ENCODE peak calls at places on chromosomes 11 and 22, in ten cellular contexts. P, S, G, Z, E, L, V, W, X and R are unnamed samples.

GRCh38 chr22:30782613-30783012 is 87.9 kb downstream of the OSBP2 start:
- DNase-seq in P (no peak), S (peak), G (no peak), Z (no peak), E (no peak), L (peak), V (no peak), W (no peak), X (no peak), R (no peak)

GRCh38 chr22:24485608-24486007 is 9.5 kb upstream of the UPB1 start:
- DNase-seq in P (no peak), S (no peak), G (peak), Z (no peak), E (no peak), L (no peak), V (peak), W (no peak), X (peak), R (no peak)

GRCh38 chr11:23932485-23932898 is 564.4 kb upstream of the LUZP2 start:
- DNase-seq in P (peak), S (no peak), G (peak), Z (no peak), E (no peak), L (no peak), V (no peak), W (no peak), X (no peak), R (no peak)

GRCh38 chr11:11179239-11179638 is 173.8 kb downstream of the CSNK2A3 start:
- DNase-seq in P (no peak), S (no peak), G (peak), Z (no peak), E (no peak), L (no peak), V (no peak), W (no peak), X (no peak), R (no peak)

GRCh38 chr22:49704345-49705215 is 123.1 kb downstream of the BRD1 start:
- DNase-seq in P (no peak), S (peak), G (no peak), Z (no peak), E (peak), L (no peak), V (no peak), W (no peak), X (no peak), R (no peak)

GRCh38 chr22:26708256-26709009 is 51.0 kb downstream of the MIAT start:
- DNase-seq in P (no peak), S (no peak), G (peak), Z (no peak), E (no peak), L (no peak), V (no peak), W (no peak), X (no peak), R (no peak)

GRCh38 chr11:96105197-96105895 is 181.4 kb upstream of the MTMR2 start:
- DNase-seq in P (no peak), S (no peak), G (no peak), Z (no peak), E (no peak), L (peak), V (no peak), W (no peak), X (peak), R (no peak)

GRCh38 chr11:126712017-126712625 is 288.4 kb downstream of the KIRREL3 start:
- DNase-seq in P (no peak), S (no peak), G (peak), Z (no peak), E (no peak), L (no peak), V (no peak), W (no peak), X (peak), R (no peak)

GRCh38 chr22:18976197-18976751 is 40.2 kb upstream of the PRODH start:
- DNase-seq in P (no peak), S (peak), G (no peak), Z (no peak), E (no peak), L (no peak), V (no peak), W (no peak), X (no peak), R (no peak)

GRCh38 chr11:66701432-66702240 is 23.9 kb upstream of the RBM4B start:
- DNase-seq in P (no peak), S (no peak), G (no peak), Z (peak), E (no peak), L (peak), V (no peak), W (no peak), X (peak), R (no peak)

GRCh38 chr22:36366291-36366708 is 21.5 kb downstream of the MYH9 start:
- DNase-seq in P (peak), S (peak), G (no peak), Z (no peak), E (no peak), L (no peak), V (no peak), W (no peak), X (no peak), R (no peak)

GRCh38 chr11:132278801-132279574 is 908.6 kb downstream of the NTM start:
- DNase-seq in P (peak), S (no peak), G (peak), Z (peak), E (no peak), L (no peak), V (peak), W (no peak), X (no peak), R (no peak)

GRCh38 chr11:117818036-117818858 is 6.3 kb downstream of the FXYD2 start:
- DNase-seq in P (peak), S (peak), G (no peak), Z (no peak), E (no peak), L (no peak), V (no peak), W (no peak), X (no peak), R (no peak)

GRCh38 chr11:46914363-46914762 is 4.0 kb downstream of the LRP4 start:
- DNase-seq in P (no peak), S (no peak), G (peak), Z (no peak), E (no peak), L (no peak), V (no peak), W (no peak), X (peak), R (peak)

GRCh38 chr11:94771390-94771789 is 3.2 kb downstream of the AMOTL1 start:
- DNase-seq in P (no peak), S (no peak), G (no peak), Z (no peak), E (no peak), L (no peak), V (no peak), W (no peak), X (no peak), R (no peak)

GRCh38 chr11:128624269-128625170 is 37.2 kb upstream of the ETS1 start:
- DNase-seq in P (no peak), S (peak), G (no peak), Z (no peak), E (no peak), L (no peak), V (peak), W (no peak), X (no peak), R (no peak)

GRCh38 chr11:102399189-102399588 is 52.2 kb downstream of the BIRC2 start:
- DNase-seq in P (no peak), S (no peak), G (no peak), Z (no peak), E (no peak), L (no peak), V (no peak), W (no peak), X (no peak), R (no peak)

GRCh38 chr22:40529817-40530216 is 106.7 kb downstream of the MRTFA start:
- DNase-seq in P (no peak), S (no peak), G (peak), Z (no peak), E (no peak), L (no peak), V (no peak), W (no peak), X (no peak), R (no peak)

GRCh38 chr11:130178992-130179391 is 19.4 kb downstream of the ST14 start:
- DNase-seq in P (no peak), S (no peak), G (no peak), Z (no peak), E (no peak), L (no peak), V (no peak), W (no peak), X (no peak), R (no peak)

GRCh38 chr11:64343740-64344133 is 3.7 kb downstream of the CCDC88B start:
- DNase-seq in P (no peak), S (no peak), G (no peak), Z (no peak), E (no peak), L (no peak), V (no peak), W (no peak), X (no peak), R (peak)
- TF ChIP-seq CTCF in P (no peak), S (no peak), G (peak), Z (no peak), E (no peak), L (peak), V (peak), W (peak), X (peak), R (peak)

GRCh38 chr11:43988040-43988793 is 45.8 kb downstream of the C11orf96 start:
- DNase-seq in P (no peak), S (no peak), G (no peak), Z (no peak), E (no peak), L (no peak), V (no peak), W (no peak), X (no peak), R (no peak)
- TF ChIP-seq CTCF in P (no peak), S (no peak), G (peak), Z (no peak), E (no peak), L (peak), V (peak), W (no peak), X (peak), R (no peak)

DNA sequence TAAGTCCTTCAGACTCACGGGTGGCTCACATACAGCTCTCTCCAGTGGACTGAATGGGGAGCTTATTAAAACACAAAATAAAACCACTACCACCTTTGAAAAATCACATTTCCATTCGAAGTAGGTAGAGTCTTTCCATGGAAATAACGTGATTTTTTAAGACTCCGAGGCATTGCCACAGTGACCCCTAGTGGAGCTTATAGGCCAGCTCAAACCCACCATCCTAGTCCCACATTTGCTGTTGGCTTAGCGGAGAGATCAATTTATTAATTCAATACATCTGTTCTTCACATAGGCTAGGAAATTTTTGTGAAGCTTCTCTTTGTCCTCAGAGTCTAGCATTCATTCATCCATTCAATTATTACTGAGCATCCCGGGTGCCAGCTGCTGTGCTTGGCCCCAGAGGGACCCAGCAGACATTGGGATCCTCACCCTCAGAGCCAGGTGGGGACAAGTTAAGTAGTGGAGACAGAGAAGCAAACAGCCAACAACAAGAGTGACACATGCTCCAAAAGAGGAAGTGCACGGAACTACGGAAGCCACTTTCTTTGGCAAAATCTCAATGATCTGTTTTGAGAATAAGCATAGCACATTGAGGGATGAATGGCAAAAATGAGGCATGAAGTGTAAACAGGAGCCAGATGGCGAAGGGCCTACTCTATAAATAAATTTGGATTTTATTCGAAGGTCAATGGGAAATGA is 10.2 kb upstream of the P4HA3 start:
- DNase-seq in P (peak), S (no peak), G (no peak), Z (peak), E (no peak), L (peak), V (peak), W (no peak), X (peak), R (no peak)
- TF ChIP-seq CTCF in P (peak), S (peak), G (peak), Z (no peak), E (no peak), L (peak), V (peak), W (peak), X (peak), R (peak)

GRCh38 chr11:63212742-63213141 is 30.7 kb downstream of the SLC22A25 start:
- DNase-seq in P (peak), S (no peak), G (peak), Z (no peak), E (no peak), L (peak), V (peak), W (no peak), X (peak), R (no peak)
- TF ChIP-seq CTCF in P (peak), S (peak), G (peak), Z (peak), E (peak), L (peak), V (peak), W (peak), X (peak), R (peak)

GRCh38 chr11:76119032-76119431 is 87.3 kb downstream of the WNT11 start:
- DNase-seq in P (no peak), S (no peak), G (no peak), Z (no peak), E (no peak), L (no peak), V (no peak), W (no peak), X (no peak), R (no peak)

GRCh38 chr11:76115555-76115954 is 90.7 kb downstream of the WNT11 start:
- DNase-seq in P (no peak), S (no peak), G (no peak), Z (no peak), E (no peak), L (no peak), V (no peak), W (no peak), X (no peak), R (no peak)

GRCh38 chr11:76119779-76120178 is 86.5 kb downstream of the WNT11 start:
- DNase-seq in P (peak), S (no peak), G (no peak), Z (no peak), E (no peak), L (no peak), V (no peak), W (no peak), X (no peak), R (no peak)

GRCh38 chr11:76114238-76114637 is 92.1 kb downstream of the WNT11 start:
- DNase-seq in P (no peak), S (no peak), G (no peak), Z (no peak), E (no peak), L (no peak), V (no peak), W (no peak), X (no peak), R (no peak)
- TF ChIP-seq CTCF in P (no peak), S (no peak), G (no peak), Z (no peak), E (no peak), L (no peak), V (no peak), W (no peak), X (no peak), R (no peak)

DNA sequence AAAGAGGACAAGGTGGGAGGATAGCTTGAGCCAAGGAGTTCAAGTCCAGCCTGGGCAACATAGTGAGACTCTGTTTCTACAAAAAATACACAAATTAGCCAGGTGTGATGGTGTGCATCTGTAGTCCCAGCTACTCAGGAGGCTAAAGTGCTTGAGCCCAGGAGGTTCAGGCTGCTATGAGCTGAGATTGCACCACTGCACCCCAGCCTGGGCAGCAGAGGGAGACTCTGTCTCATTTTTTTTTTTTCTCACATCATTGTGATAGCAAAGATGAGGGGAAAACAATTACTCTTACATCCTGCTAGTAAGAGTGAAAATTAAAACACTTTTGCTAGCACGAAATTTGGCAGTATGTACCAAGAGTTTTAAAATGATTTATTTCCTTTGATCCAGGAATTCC is 463.7 kb downstream of the TMEM135 start:
- DNase-seq in P (no peak), S (no peak), G (no peak), Z (no peak), E (no peak), L (no peak), V (no peak), W (no peak), X (no peak), R (no peak)
- TF ChIP-seq CTCF in P (no peak), S (no peak), G (no peak), Z (no peak), E (no peak), L (peak), V (peak), W (no peak), X (no peak), R (no peak)

GRCh38 chr22:37499006-37499707 is 13.0 kb upstream of the MFNG start:
- DNase-seq in P (peak), S (no peak), G (no peak), Z (no peak), E (no peak), L (no peak), V (no peak), W (no peak), X (no peak), R (no peak)

GRCh38 chr22:37500745-37501144 is 14.6 kb upstream of the MFNG start:
- DNase-seq in P (no peak), S (no peak), G (no peak), Z (no peak), E (no peak), L (no peak), V (no peak), W (no peak), X (no peak), R (no peak)

GRCh38 chr22:37496651-37497599 is 10.7 kb upstream of the MFNG start:
- DNase-seq in P (peak), S (no peak), G (peak), Z (no peak), E (no peak), L (no peak), V (no peak), W (no peak), X (no peak), R (no peak)

GRCh38 chr22:37499789-37500188 is 13.6 kb upstream of the MFNG start:
- DNase-seq in P (no peak), S (no peak), G (no peak), Z (no peak), E (no peak), L (no peak), V (no peak), W (no peak), X (peak), R (no peak)

DNA sequence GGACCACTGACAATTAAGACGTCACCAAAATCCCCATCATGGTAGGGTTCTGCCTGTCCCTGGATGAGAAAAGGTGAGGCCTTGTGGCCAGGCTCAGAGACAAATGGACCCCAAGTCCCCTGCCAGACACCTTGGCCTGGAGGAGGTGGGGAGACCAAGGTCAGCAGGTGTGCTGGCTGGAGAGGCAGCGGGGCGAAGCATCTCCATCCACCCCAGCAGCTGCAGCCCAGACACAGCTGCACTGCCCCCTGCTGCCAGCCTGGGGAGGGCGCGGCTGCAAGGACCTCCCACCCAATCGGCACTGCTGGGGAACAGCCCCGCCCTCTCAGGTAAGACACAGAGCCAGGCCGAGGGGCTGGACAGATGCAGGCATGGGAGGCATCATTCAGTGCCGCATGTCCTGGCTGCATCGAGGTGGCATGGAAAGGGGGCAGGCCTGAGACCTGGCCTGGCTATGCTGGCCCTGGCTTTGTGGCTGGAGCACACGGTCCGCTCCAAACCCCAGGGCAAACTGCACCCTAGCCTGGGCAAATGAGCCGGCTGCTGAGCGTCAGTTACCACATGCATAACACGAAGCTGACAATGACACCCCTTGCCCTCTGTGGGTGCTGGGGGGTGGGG is 12.2 kb upstream of the MFNG start:
- DNase-seq in P (peak), S (no peak), G (no peak), Z (no peak), E (no peak), L (peak), V (peak), W (peak), X (peak), R (no peak)
- TF ChIP-seq CTCF in P (peak), S (peak), G (peak), Z (peak), E (peak), L (peak), V (peak), W (peak), X (peak), R (no peak)

GRCh38 chr11:86955674-86956522 is 703 bp upstream of the FZD4 start:
- DNase-seq in P (peak), S (peak), G (peak), Z (peak), E (peak), L (peak), V (peak), W (peak), X (peak), R (peak)
- TF ChIP-seq CTCF in P (no peak), S (peak), G (peak), Z (peak), E (no peak), L (peak), V (peak), W (peak), X (peak), R (peak)

GRCh38 chr11:18010271-18010670 is 2.6 kb downstream of the SERGEF start:
- DNase-seq in P (no peak), S (no peak), G (no peak), Z (no peak), E (no peak), L (no peak), V (peak), W (no peak), X (no peak), R (no peak)
- TF ChIP-seq CTCF in P (no peak), S (no peak), G (no peak), Z (no peak), E (no peak), L (no peak), V (peak), W (no peak), X (no peak), R (no peak)

DNA sequence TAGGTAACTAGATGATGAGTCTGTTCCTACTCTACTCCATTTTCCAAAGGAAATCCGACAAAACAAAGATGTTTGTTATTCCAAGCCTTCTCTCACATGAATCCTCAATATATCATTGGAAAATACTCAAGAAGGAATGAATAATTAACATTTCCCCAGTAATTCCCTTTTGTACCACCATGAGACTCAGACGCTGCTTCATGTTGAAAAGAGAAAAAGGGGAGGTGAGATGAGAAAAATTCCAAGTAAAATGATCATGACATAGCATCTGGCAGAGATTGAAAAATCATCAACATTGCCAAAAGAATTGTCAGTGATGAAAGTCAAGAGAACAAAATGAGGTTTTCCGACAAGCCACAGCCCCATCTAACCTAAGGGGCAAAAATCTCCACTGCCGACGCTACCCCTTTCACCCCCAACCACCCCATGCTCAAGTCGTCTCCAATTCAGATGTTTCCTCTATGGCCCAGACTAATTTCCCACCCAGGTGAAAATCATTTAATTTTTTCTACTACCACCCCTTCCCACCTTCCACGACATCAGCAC is 1.3 kb downstream of the RAB6A start:
- DNase-seq in P (peak), S (no peak), G (peak), Z (no peak), E (no peak), L (no peak), V (peak), W (no peak), X (no peak), R (no peak)
- TF ChIP-seq CTCF in P (no peak), S (no peak), G (peak), Z (peak), E (peak), L (no peak), V (peak), W (peak), X (peak), R (no peak)